ENCODE peak calls at places on chromosomes 1 and 21, in seven cellular contexts. P, B, A, E, N, W and R are unnamed samples. For H3K9me3, the result is how much of the 10 kb centered on the place peaks cover.

GRCh38 chr1:175508320-175509110 is 234.9 kb downstream of the TNR start:
- DNase-seq in P (no peak), B (no peak), A (no peak), E (no peak), N (no peak), W (peak), R (peak)

GRCh38 chr1:6419803-6420593 is at the start of gene HES2:
- DNase-seq in P (no peak), B (peak), A (no peak), E (peak), N (no peak), W (no peak), R (no peak)

GRCh38 chr1:232509570-232509969 is 120.4 kb downstream of the SIPA1L2 start:
- DNase-seq in P (no peak), B (no peak), A (no peak), E (no peak), N (no peak), W (peak), R (peak)

GRCh38 chr21:35036521-35037383 is 12.3 kb downstream of the RUNX1 start:
- DNase-seq in P (no peak), B (no peak), A (no peak), E (no peak), N (no peak), W (no peak), R (no peak)

GRCh38 chr1:204149107-204149506 is 2.7 kb downstream of the ETNK2 start:
- DNase-seq in P (no peak), B (no peak), A (no peak), E (no peak), N (no peak), W (no peak), R (no peak)

GRCh38 chr1:23743287-23744052 is at the start of gene ELOA:
- DNase-seq in P (peak), B (peak), A (peak), E (peak), N (peak), W (peak), R (peak)

GRCh38 chr1:165068716-165069115 is 287.8 kb downstream of the LMX1A start:
- DNase-seq in P (no peak), B (no peak), A (no peak), E (peak), N (no peak), W (peak), R (no peak)

GRCh38 chr21:34147835-34148804 is 74.7 kb downstream of the MRPS6 start:
- DNase-seq in P (no peak), B (no peak), A (no peak), E (no peak), N (no peak), W (no peak), R (no peak)

GRCh38 chr1:202623075-202623474 is 87.2 kb downstream of the SYT2 start:
- DNase-seq in P (peak), B (no peak), A (no peak), E (peak), N (no peak), W (peak), R (no peak)

GRCh38 chr1:225866061-225866844 is 15.9 kb downstream of the TMEM63A start:
- DNase-seq in P (peak), B (peak), A (no peak), E (no peak), N (no peak), W (peak), R (no peak)

GRCh38 chr1:225694151-225694603 is 41.3 kb upstream of the ENAH start:
- DNase-seq in P (no peak), B (no peak), A (no peak), E (peak), N (peak), W (peak), R (peak)

GRCh38 chr1:219206350-219206749 is 32.7 kb downstream of the LYPLAL1 start:
- DNase-seq in P (no peak), B (no peak), A (no peak), E (no peak), N (no peak), W (no peak), R (no peak)

GRCh38 chr1:1677718-1678580 is 14.6 kb downstream of the SLC35E2B start:
- DNase-seq in P (no peak), B (peak), A (no peak), E (peak), N (no peak), W (no peak), R (no peak)

GRCh38 chr1:154849645-154850131 is 20.4 kb downstream of the KCNN3 start:
- DNase-seq in P (no peak), B (no peak), A (no peak), E (no peak), N (no peak), W (no peak), R (no peak)

GRCh38 chr1:52556641-52557360 is 3.9 kb upstream of the TUT4 start:
- DNase-seq in P (no peak), B (no peak), A (no peak), E (no peak), N (no peak), W (no peak), R (no peak)

GRCh38 chr1:234882898-234883297 is 245.7 kb downstream of the TOMM20 start:
- DNase-seq in P (no peak), B (no peak), A (no peak), E (no peak), N (no peak), W (no peak), R (no peak)

GRCh38 chr1:182631954-182632353 is 27.8 kb upstream of the RGS16 start:
- DNase-seq in P (no peak), B (no peak), A (no peak), E (no peak), N (no peak), W (no peak), R (no peak)

GRCh38 chr1:7011826-7012225 is 226.6 kb downstream of the CAMTA1 start:
- DNase-seq in P (no peak), B (no peak), A (no peak), E (no peak), N (no peak), W (no peak), R (no peak)

GRCh38 chr1:52306227-52307006 is 59.6 kb downstream of the CC2D1B start:
- DNase-seq in P (no peak), B (no peak), A (no peak), E (peak), N (no peak), W (no peak), R (no peak)

GRCh38 chr1:6923012-6923805 is 138.0 kb downstream of the CAMTA1 start:
- DNase-seq in P (no peak), B (no peak), A (no peak), E (no peak), N (no peak), W (no peak), R (no peak)

DNA sequence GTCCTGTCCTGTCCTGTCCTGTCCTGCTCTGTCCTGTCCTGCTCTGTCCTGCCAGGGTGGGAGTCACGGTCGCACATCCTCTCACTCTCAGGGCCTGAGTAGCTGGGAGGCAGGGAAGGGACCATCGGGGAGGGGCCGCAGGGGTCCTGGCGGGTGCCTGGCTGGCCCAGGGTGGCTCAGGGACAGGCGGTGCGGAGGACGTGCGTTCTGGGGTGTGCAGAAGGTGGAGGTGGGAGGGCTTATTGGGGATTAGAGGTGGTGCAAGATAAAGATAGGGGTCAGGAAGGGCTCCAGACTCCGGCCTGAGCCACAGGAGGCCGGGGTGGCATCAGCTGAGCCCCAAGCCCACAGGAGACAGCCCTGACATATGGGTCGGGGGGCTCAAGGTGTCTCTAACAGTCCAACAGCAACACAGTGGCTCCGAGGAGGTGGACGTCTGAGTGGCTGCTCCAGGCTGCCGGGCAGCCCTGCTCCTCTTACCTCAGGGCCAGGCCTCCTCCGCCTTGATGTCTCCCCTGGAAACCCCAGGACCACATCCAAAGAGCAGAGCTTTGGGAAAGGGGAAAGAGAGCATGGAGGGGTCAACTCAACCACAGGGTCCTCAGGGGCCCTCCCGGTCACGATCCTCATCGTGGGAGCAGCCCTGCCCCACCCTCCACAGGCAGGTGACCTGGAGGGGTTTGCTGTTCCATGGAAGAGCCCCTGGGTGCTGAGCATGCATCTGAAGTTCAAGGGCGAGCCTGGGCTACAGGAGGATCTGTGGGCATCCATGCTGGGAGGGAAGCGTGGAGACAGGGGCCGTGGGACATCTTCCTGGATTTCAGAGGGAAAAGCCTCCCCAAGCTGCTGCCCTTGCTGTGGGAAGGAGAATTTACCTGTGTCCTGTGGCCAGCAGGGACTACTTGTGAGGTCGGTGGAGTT is 39.6 kb upstream of the ADARB1 start:
- DNase-seq in P (no peak), B (no peak), A (no peak), E (no peak), N (no peak), W (no peak), R (no peak)
- H3K4me3 ChIP-seq in P (no peak), B (no peak), A (no peak), E (no peak), N (no peak), W (no peak), R (no peak)

DNA sequence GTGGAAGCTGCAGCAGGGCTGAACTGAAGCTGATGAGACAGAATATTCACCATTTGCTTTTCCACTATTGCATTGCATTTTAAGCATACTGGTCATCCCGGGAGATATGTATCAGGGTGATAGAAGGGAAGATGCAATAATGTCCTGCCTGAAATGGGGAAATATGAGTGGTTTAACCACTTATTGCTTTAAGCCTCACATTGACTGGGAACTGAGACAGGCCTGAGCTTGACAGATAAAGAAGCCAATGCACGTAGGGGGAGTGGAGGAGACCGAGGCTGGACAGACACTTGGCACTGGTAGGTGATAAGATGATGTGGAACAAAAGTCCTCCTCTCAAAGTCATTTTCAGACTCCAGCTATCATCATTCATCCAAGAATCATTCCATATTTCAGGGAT is 911.7 kb upstream of the NCAM2 start:
- DNase-seq in P (no peak), B (no peak), A (no peak), E (no peak), N (no peak), W (no peak), R (no peak)
- H3K9me3 ChIP-seq in P (under half), B (under half), A (under half), E (under half), N (under half), W (under half), R (under half)

GRCh38 chr1:85746777-85747176 is 38.5 kb upstream of the ZNHIT6 start:
- DNase-seq in P (no peak), B (no peak), A (no peak), E (no peak), N (no peak), W (no peak), R (no peak)
- H3K27ac ChIP-seq in P (no peak), B (no peak), A (no peak), E (no peak), N (no peak), W (no peak), R (no peak)

GRCh38 chr1:236895665-236896387 is 100.7 kb downstream of the MTR start:
- DNase-seq in P (no peak), B (no peak), A (no peak), E (no peak), N (no peak), W (no peak), R (no peak)
- H3K4me3 ChIP-seq in P (no peak), B (no peak), A (no peak), E (no peak), N (no peak), W (no peak), R (no peak)

DNA sequence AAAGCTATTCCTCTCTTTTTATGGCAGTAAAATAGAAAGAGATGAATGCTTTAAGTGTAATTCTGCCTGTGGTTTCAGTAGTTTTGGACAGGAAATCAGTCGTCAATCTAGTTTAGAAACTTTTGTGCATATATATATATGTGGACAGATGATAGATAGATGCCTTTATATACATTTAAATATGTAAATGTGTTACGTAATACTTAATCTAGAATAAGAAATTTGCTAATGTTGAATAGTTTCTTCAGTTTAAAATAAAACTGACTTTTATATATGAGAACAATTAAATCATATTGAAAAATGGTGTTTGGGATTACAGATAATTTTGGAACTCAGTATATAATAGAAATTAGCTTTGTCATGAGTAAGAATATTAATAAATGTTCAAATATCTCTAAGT is 1165.7 kb upstream of the NCAM2 start:
- DNase-seq in P (no peak), B (no peak), A (no peak), E (no peak), N (no peak), W (no peak), R (no peak)
- H3K9me3 ChIP-seq in P (under half), B (under half), A (under half), E (under half), N (under half), W (under half), R (under half)

DNA sequence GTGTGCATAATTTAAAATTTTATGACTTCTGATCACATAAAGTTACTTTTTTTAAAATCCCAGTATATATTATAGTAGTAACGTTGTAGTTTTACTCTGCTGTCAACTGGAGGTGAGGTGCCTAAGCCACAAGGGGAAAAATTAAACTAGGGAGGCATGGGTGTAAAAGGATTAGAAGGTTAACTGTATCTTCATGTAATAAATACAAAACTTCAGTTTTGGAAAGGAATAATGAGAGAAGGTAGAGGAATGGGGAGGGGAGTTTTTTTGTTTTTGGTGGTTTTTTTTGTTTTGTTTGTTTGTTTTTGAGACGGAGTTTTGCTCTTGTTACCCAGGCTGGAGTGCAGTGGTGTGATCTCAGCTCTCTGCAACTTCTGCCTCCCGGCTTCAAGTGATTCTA is 5.7 kb downstream of the SLC25A33 start:
- DNase-seq in P (no peak), B (no peak), A (no peak), E (no peak), N (no peak), W (no peak), R (no peak)
- H3K27ac ChIP-seq in P (no peak), B (no peak), A (no peak), E (no peak), N (no peak), W (no peak), R (no peak)